ENCODE peak calls at places on chromosomes 1 and 21, in five cellular contexts. J, T, Y, N and F are unnamed samples.

GRCh38 chr1:5514519-5515183 is 477.6 kb downstream of the NPHP4 start:
- DNase-seq in J (peak), T (peak), Y (peak), N (peak), F (peak)

GRCh38 chr1:178488393-178488792 is 8.4 kb downstream of the CLEC20A start:
- DNase-seq in J (no peak), T (no peak), Y (no peak), N (no peak), F (no peak)

GRCh38 chr1:205575294-205575885 is 56.4 kb downstream of the ELK4 start:
- DNase-seq in J (no peak), T (no peak), Y (no peak), N (no peak), F (no peak)

GRCh38 chr1:200426196-200426595 is 16.4 kb upstream of the ZNF281 start:
- DNase-seq in J (no peak), T (no peak), Y (no peak), N (no peak), F (no peak)

GRCh38 chr1:216075339-216075738 is 347.9 kb downstream of the USH2A start:
- DNase-seq in J (no peak), T (no peak), Y (peak), N (no peak), F (no peak)

GRCh38 chr21:45154511-45155508 is 80.4 kb downstream of the ADARB1 start:
- DNase-seq in J (no peak), T (no peak), Y (peak), N (no peak), F (peak)

GRCh38 chr1:51960262-51960661 is 30.2 kb downstream of the RAB3B start:
- DNase-seq in J (no peak), T (no peak), Y (no peak), N (no peak), F (no peak)

GRCh38 chr1:224253721-224254120 is 70.7 kb downstream of the DEGS1 start:
- DNase-seq in J (no peak), T (no peak), Y (peak), N (no peak), F (no peak)

GRCh38 chr1:26450906-26451305 is 18.8 kb downstream of the DHDDS start:
- DNase-seq in J (no peak), T (no peak), Y (no peak), N (no peak), F (no peak)

GRCh38 chr1:115251856-115252255 is 86.2 kb downstream of the NGF start:
- DNase-seq in J (no peak), T (no peak), Y (peak), N (no peak), F (no peak)

GRCh38 chr1:25199876-25200620 is 32.3 kb downstream of the SYF2 start:
- DNase-seq in J (no peak), T (no peak), Y (no peak), N (no peak), F (no peak)

GRCh38 chr1:52296345-52296744 is 69.7 kb downstream of the CC2D1B start:
- DNase-seq in J (no peak), T (peak), Y (peak), N (peak), F (peak)

GRCh38 chr1:119160851-119161250 is 20.4 kb upstream of the WARS2 start:
- DNase-seq in J (no peak), T (no peak), Y (peak), N (no peak), F (no peak)

GRCh38 chr1:158600735-158601134 is 4.3 kb upstream of the OR10Z1 start:
- DNase-seq in J (no peak), T (no peak), Y (no peak), N (no peak), F (no peak)

GRCh38 chr1:39105841-39106765 is 80.0 kb downstream of the NDUFS5 start:
- DNase-seq in J (no peak), T (no peak), Y (peak), N (peak), F (peak)

GRCh38 chr1:14812189-14812588 is 213.7 kb downstream of the KAZN start:
- DNase-seq in J (no peak), T (no peak), Y (no peak), N (no peak), F (no peak)

GRCh38 chr1:17232759-17233661 is 15.9 kb upstream of the PADI3 start:
- DNase-seq in J (no peak), T (no peak), Y (peak), N (no peak), F (no peak)

GRCh38 chr1:186626533-186626932 is 53.7 kb downstream of the PTGS2 start:
- DNase-seq in J (no peak), T (no peak), Y (no peak), N (no peak), F (no peak)

GRCh38 chr1:14605945-14606344 is 7.5 kb downstream of the KAZN start:
- DNase-seq in J (no peak), T (no peak), Y (no peak), N (no peak), F (no peak)

GRCh38 chr1:29709711-29710169 is 473.4 kb downstream of the PTPRU start:
- DNase-seq in J (no peak), T (no peak), Y (peak), N (no peak), F (no peak)

GRCh38 chr1:201530741-201531521 is 8.0 kb upstream of the NAV1 start:
- DNase-seq in J (peak), T (peak), Y (peak), N (no peak), F (peak)

GRCh38 chr1:198271467-198271866 is 114.7 kb downstream of the NEK7 start:
- DNase-seq in J (no peak), T (no peak), Y (no peak), N (no peak), F (no peak)

GRCh38 chr1:3311711-3312110 is 142.8 kb upstream of the ARHGEF16 start:
- DNase-seq in J (no peak), T (no peak), Y (no peak), N (no peak), F (no peak)

GRCh38 chr1:3314561-3315271 is 139.7 kb upstream of the ARHGEF16 start:
- DNase-seq in J (no peak), T (no peak), Y (peak), N (no peak), F (no peak)

GRCh38 chr1:3312310-3312734 is 142.1 kb upstream of the ARHGEF16 start:
- DNase-seq in J (no peak), T (no peak), Y (no peak), N (no peak), F (no peak)

GRCh38 chr1:3313579-3313955 is 140.9 kb upstream of the ARHGEF16 start:
- DNase-seq in J (peak), T (no peak), Y (peak), N (no peak), F (no peak)

DNA sequence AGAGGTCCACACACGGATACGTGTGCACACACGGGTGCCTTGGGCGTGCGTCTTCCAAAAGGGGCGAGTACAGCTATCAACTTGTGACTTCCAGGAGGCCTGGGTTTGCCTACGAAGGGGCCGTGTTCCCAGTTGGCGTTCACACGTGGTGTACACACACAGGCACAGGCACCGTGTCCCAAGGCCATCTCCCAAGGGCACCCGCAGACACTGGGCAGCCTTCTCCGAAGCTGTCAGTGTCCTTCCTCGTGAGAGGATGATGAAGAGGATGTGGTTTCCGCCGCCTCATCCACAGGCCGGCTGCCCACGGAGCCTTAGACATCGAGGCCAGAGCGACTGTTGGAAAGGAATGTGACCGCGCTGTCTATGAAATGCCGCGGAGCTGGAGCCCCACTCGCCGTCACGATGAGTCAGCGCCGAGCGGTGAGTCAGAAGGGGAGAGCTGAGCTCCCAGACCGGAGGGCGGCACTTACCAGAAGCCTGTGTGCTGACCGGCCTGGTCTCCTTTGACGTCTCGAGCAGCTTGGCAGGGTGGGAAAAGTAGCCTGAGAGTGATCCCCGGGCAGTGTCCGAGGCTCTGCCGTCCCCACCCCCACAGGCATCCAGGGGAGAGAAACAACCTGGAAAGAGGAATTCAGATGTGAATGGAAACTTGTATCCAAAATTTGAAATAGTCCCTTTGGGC is 141.4 kb upstream of the ARHGEF16 start:
- DNase-seq in J (no peak), T (no peak), Y (peak), N (no peak), F (peak)
- TF ChIP-seq CTCF in J (no peak), T (no peak), Y (no peak), N (no peak), F (no peak)

DNA sequence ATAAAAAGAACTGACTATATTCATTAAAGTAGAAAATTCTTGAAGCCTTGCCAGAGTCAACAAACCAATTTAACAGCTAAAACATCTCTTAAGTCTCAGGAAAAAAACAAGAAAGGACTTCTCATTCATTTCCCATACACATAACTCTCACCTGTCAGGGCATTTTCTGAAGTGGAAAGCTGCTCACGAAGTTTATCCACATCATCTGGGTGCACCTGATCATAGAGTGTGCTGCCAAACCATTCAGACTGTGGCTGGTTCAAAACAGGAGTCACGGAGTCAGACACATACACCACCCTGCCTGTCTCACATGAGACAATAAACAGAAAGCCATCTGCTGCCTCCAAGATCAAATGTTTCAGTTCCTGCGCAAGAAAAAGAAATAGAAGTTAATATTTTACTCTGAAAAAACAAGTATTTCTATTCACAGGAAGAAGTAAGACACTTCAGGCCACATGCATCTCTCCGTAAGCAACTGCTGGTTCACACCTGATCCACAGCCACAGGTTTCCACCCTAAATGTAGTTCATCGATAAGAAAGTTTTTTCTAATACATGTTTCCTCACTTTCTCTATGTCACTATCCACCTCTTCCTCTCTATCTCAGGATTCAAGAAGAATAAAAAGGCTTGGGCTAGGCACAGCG is 28.2 kb upstream of the CTSK start:
- DNase-seq in J (no peak), T (no peak), Y (peak), N (no peak), F (no peak)
- TF ChIP-seq CTCF in J (no peak), T (no peak), Y (no peak), N (no peak), F (no peak)

GRCh38 chr1:97901017-97901658 is 19.7 kb downstream of the DPYD start:
- DNase-seq in J (no peak), T (no peak), Y (peak), N (no peak), F (no peak)
- TF ChIP-seq CTCF in J (no peak), T (no peak), Y (no peak), N (no peak), F (no peak)

DNA sequence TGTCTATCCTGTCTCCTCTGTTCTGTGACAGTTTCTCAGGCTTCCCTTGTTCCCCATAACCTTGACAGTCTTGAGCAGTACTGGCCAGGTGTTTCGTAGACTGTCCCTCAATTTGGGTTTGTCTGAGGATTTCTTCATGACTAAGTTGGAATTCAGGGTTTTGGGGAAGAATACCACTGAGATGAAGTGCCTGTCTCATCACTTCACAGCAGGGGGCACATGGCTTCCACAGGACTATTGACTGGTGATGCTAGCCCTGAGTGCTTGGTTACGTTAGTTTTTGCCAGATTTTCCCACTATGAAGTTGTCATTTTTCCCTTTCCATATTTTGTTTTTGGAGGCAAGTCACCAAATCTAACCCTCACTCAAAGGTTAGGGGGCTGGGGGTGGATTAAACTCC is 45.7 kb downstream of the CDCP2 start:
- DNase-seq in J (no peak), T (peak), Y (peak), N (no peak), F (no peak)
- TF ChIP-seq CTCF in J (no peak), T (peak), Y (peak), N (no peak), F (no peak)

GRCh38 chr21:16605588-16605987 is 875.8 kb downstream of the USP25 start:
- DNase-seq in J (no peak), T (no peak), Y (peak), N (no peak), F (no peak)

DNA sequence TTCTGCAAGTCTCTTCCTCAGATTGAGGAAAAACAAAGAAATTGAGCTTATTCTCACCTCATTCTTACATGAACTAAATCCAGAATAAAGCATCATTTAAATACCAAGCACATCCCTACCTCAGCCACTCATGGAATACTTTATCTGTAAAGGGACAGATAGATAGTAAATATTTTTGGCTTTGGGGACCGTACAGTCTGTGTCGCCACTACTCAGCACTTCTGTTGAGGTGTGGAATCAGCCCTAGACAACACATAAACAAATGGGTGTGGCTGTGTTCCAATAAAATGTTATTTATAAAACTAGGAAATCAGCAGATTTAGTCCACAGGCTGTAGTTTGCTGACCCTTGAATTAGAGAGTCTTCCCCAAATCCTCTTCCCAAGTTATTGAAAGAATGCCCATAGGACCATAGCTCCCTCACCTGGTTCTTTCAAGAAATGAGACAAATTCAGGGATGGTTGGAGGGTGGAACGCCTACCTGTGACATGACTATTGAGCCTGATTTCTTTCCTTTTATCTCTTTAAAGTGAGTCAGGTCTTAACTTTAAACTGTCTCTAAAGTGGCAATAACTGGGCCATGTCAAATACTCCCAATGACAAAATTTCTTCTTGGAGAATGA is 878.5 kb downstream of the USP25 start:
- DNase-seq in J (no peak), T (no peak), Y (peak), N (no peak), F (no peak)
- TF ChIP-seq CTCF in J (no peak), T (no peak), Y (peak), N (no peak), F (no peak)

DNA sequence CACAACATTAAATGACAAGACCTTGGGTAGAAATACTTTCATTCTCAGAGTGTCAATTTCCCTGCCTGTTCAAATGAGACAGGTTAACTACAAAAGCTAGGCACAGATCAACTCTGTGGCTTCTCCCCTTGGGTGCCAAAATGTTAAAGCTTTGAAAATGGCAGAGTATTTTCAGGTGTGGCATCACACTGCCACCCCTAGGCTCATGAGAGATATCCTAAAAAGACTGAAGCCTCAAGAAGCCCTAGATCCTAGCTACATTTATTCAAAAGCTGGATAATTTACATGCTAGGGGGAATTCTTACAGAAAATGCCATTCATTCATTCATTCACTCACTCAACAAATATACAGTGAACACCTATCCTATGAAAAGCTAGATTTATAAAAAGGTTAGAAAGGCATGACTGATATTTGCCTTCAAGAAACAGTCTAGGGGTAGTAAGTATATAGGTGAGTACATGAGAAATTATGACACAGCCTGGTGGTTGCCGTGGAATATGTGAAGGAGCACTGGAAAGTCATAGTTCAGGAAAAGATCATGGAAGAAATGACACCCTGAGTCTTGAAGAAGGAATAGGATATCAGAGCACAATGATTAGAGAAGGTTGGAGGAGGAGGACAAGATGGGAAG is 15.9 kb upstream of the RAB4A start:
- DNase-seq in J (no peak), T (peak), Y (peak), N (no peak), F (peak)
- TF ChIP-seq CTCF in J (peak), T (peak), Y (peak), N (no peak), F (no peak)